ENCODE peak calls at places on chromosomes 11 and 22, in five cellular contexts. One of them, this sample, is unnamed.

GRCh38 chr11:64765291-64765803 is 5.6 kb upstream of the PYGM start:
- DNase-seq in RKO: no peak
- DNase-seq in activated T-cell treated with anti-CD3 and anti-CD28 coated beads, Interleukin-2, amount 50 U/mL, for 72 hours: no peak
- DNase-seq in AG09309: no peak
- DNase-seq in HCT116: no peak
- DNase-seq in this sample: no peak

GRCh38 chr11:113193077-113193476 is 121.3 kb upstream of the TTC12 start:
- DNase-seq in RKO: no peak
- DNase-seq in activated T-cell treated with anti-CD3 and anti-CD28 coated beads, Interleukin-2, amount 50 U/mL, for 72 hours: no peak
- DNase-seq in HCT116: no peak
- DNase-seq in AG09309: no peak
- DNase-seq in this sample: no peak

GRCh38 chr11:87002918-87003317 is 34.8 kb upstream of the TMEM135 start:
- DNase-seq in HCT116: no peak
- DNase-seq in RKO: no peak
- DNase-seq in AG09309: no peak
- DNase-seq in activated T-cell treated with anti-CD3 and anti-CD28 coated beads, Interleukin-2, amount 50 U/mL, for 72 hours: no peak
- DNase-seq in this sample: no peak

GRCh38 chr22:20438678-20439492 is 1.3 kb upstream of the SCARF2 start:
- DNase-seq in HCT116: no peak
- DNase-seq in AG09309: no peak
- DNase-seq in RKO: no peak
- DNase-seq in activated T-cell treated with anti-CD3 and anti-CD28 coated beads, Interleukin-2, amount 50 U/mL, for 72 hours: no peak
- DNase-seq in this sample: no peak

GRCh38 chr11:121907379-121907778 is 208.6 kb downstream of the BLID start:
- DNase-seq in HCT116: no peak
- DNase-seq in AG09309: no peak
- DNase-seq in activated T-cell treated with anti-CD3 and anti-CD28 coated beads, Interleukin-2, amount 50 U/mL, for 72 hours: no peak
- DNase-seq in RKO: no peak
- DNase-seq in this sample: no peak

GRCh38 chr11:35661539-35661938 is 1.0 kb upstream of the TRIM44 start:
- DNase-seq in HCT116: no peak
- DNase-seq in RKO: no peak
- DNase-seq in activated T-cell treated with anti-CD3 and anti-CD28 coated beads, Interleukin-2, amount 50 U/mL, for 72 hours: no peak
- DNase-seq in AG09309: no peak
- DNase-seq in this sample: no peak

GRCh38 chr11:1438261-1438966 is 48.2 kb downstream of the MOB2 start:
- DNase-seq in AG09309: no peak
- DNase-seq in activated T-cell treated with anti-CD3 and anti-CD28 coated beads, Interleukin-2, amount 50 U/mL, for 72 hours: no peak
- DNase-seq in HCT116: no peak
- DNase-seq in RKO: no peak
- DNase-seq in this sample: no peak

GRCh38 chr11:64724863-64725535 is 2.0 kb upstream of the NRXN2 start:
- DNase-seq in AG09309: no peak
- DNase-seq in RKO: no peak
- DNase-seq in HCT116: no peak
- DNase-seq in activated T-cell treated with anti-CD3 and anti-CD28 coated beads, Interleukin-2, amount 50 U/mL, for 72 hours: no peak
- DNase-seq in this sample: no peak

GRCh38 chr22:39368402-39368801 is 18.6 kb downstream of the SYNGR1 start:
- DNase-seq in AG09309: no peak
- DNase-seq in HCT116: no peak
- DNase-seq in RKO: no peak
- DNase-seq in activated T-cell treated with anti-CD3 and anti-CD28 coated beads, Interleukin-2, amount 50 U/mL, for 72 hours: no peak
- DNase-seq in this sample: no peak

GRCh38 chr22:39215070-39215396 is 29.7 kb downstream of the PDGFB start:
- DNase-seq in HCT116: no peak
- DNase-seq in RKO: no peak
- DNase-seq in AG09309: no peak
- DNase-seq in activated T-cell treated with anti-CD3 and anti-CD28 coated beads, Interleukin-2, amount 50 U/mL, for 72 hours: no peak
- DNase-seq in this sample: no peak

GRCh38 chr11:130642994-130643393 is 194.5 kb downstream of the ADAMTS15 start:
- DNase-seq in activated T-cell treated with anti-CD3 and anti-CD28 coated beads, Interleukin-2, amount 50 U/mL, for 72 hours: no peak
- DNase-seq in RKO: no peak
- DNase-seq in AG09309: no peak
- DNase-seq in HCT116: no peak
- DNase-seq in this sample: no peak

GRCh38 chr22:43057641-43058040 is 31.6 kb downstream of the TTLL1 start:
- DNase-seq in AG09309: no peak
- DNase-seq in activated T-cell treated with anti-CD3 and anti-CD28 coated beads, Interleukin-2, amount 50 U/mL, for 72 hours: no peak
- DNase-seq in RKO: no peak
- DNase-seq in HCT116: no peak
- DNase-seq in this sample: no peak

GRCh38 chr22:29031236-29031982 is 30.2 kb downstream of the C22orf31 start:
- DNase-seq in HCT116: peak
- DNase-seq in activated T-cell treated with anti-CD3 and anti-CD28 coated beads, Interleukin-2, amount 50 U/mL, for 72 hours: no peak
- DNase-seq in AG09309: peak
- DNase-seq in RKO: peak
- DNase-seq in this sample: peak

GRCh38 chr11:117179048-117179999 is 781 bp downstream of the SIDT2 start:
- DNase-seq in RKO: no peak
- DNase-seq in AG09309: no peak
- DNase-seq in HCT116: no peak
- DNase-seq in activated T-cell treated with anti-CD3 and anti-CD28 coated beads, Interleukin-2, amount 50 U/mL, for 72 hours: peak
- DNase-seq in this sample: no peak

GRCh38 chr11:87266751-87267150 is 229.0 kb downstream of the TMEM135 start:
- DNase-seq in activated T-cell treated with anti-CD3 and anti-CD28 coated beads, Interleukin-2, amount 50 U/mL, for 72 hours: no peak
- DNase-seq in AG09309: no peak
- DNase-seq in HCT116: no peak
- DNase-seq in RKO: no peak
- DNase-seq in this sample: no peak

GRCh38 chr11:45818961-45819605 is 14.1 kb downstream of the SLC35C1 start:
- DNase-seq in activated T-cell treated with anti-CD3 and anti-CD28 coated beads, Interleukin-2, amount 50 U/mL, for 72 hours: no peak
- DNase-seq in AG09309: no peak
- DNase-seq in HCT116: no peak
- DNase-seq in RKO: no peak
- DNase-seq in this sample: no peak

GRCh38 chr11:110519816-110520215 is 90.1 kb downstream of the FDX1 start:
- DNase-seq in RKO: no peak
- DNase-seq in HCT116: no peak
- DNase-seq in activated T-cell treated with anti-CD3 and anti-CD28 coated beads, Interleukin-2, amount 50 U/mL, for 72 hours: no peak
- DNase-seq in AG09309: no peak
- DNase-seq in this sample: no peak

This sample was measured in LoVo.